ENCODE peak calls at places on chromosomes 7 and 10, in eight cellular contexts. D is foreskin keratinocyte; K is A549; J is Peyer's patch; Q is CD8-positive, alpha-beta memory T cell; N is OCI-LY7; A is esophagus squamous epithelium; I is IMR-90. C is an unnamed sample.

GRCh38 chr10:33302188-33302829 is 32.2 kb downstream of the NRP1 start:
- DNase-seq in N (no peak), A (no peak), J (no peak), D (no peak), Q (no peak), I (no peak), K (no peak), C (no peak)

GRCh38 chr10:109992485-109992884 is 15.3 kb upstream of the ADD3 start:
- DNase-seq in D (no peak), N (no peak), K (no peak), I (peak; percentile 86), A (no peak), Q (no peak), J (no peak), C (no peak)

GRCh38 chr7:80087051-80087767 is 47.4 kb upstream of the GNAI1 start:
- DNase-seq in N (no peak), Q (no peak), D (peak; percentile 32), K (no peak), I (peak; percentile 82), A (no peak), J (no peak), C (no peak)

GRCh38 chr7:116732788-116733709 is 61.1 kb downstream of the MET start:
- DNase-seq in A (no peak), N (no peak), D (no peak), K (no peak), J (no peak), Q (no peak), I (no peak), C (no peak)

GRCh38 chr7:130352335-130353074 is 7.9 kb downstream of the CPA5 start:
- DNase-seq in N (no peak), K (no peak), J (no peak), A (no peak), D (peak; percentile 59), I (peak; percentile 75), Q (no peak), C (no peak)

GRCh38 chr10:35442592-35442991 is 106.3 kb downstream of the CCNY start:
- DNase-seq in D (no peak), J (no peak), I (no peak), N (no peak), A (no peak), Q (no peak), K (no peak), C (no peak)

GRCh38 chr7:29123611-29124190 is 22.6 kb downstream of the CPVL start:
- DNase-seq in A (no peak), J (no peak), Q (no peak), I (no peak), N (no peak), D (no peak), K (no peak), C (no peak)

GRCh38 chr10:15120523-15120922 is 23.4 kb downstream of the RPP38 start:
- DNase-seq in J (no peak), N (no peak), D (peak; percentile 70), A (no peak), I (peak; percentile 79), Q (no peak), K (no peak), C (no peak)

GRCh38 chr7:27808626-27809025 is 68.7 kb downstream of the TAX1BP1 start:
- DNase-seq in Q (no peak), A (no peak), I (peak; percentile 80), D (peak; percentile 27), N (no peak), J (no peak), K (no peak), C (no peak)

GRCh38 chr10:13718820-13719219 is 132.1 kb downstream of the PRPF18 start:
- DNase-seq in D (no peak), K (no peak), J (no peak), Q (no peak), I (no peak), A (no peak), N (no peak), C (no peak)

GRCh38 chr7:911791-912480 is 35.6 kb downstream of the GET4 start:
- DNase-seq in K (no peak), I (no peak), N (no peak), Q (no peak), A (no peak), J (no peak), D (no peak), C (no peak)

GRCh38 chr10:118629211-118629610 is 33.8 kb upstream of the PRLHR start:
- DNase-seq in A (no peak), J (no peak), Q (no peak), D (no peak), K (no peak), I (no peak), N (no peak), C (no peak)

GRCh38 chr10:1779796-1780195 is 42.5 kb upstream of the ADARB2 start:
- DNase-seq in N (no peak), J (no peak), Q (no peak), D (no peak), I (no peak), K (no peak), A (no peak), C (no peak)

GRCh38 chr10:69385454-69386350 is 31.0 kb downstream of the TACR2 start:
- DNase-seq in D (peak; percentile 86), J (no peak), K (no peak), I (no peak), N (no peak), A (no peak), Q (no peak), C (no peak)

GRCh38 chr10:98519936-98520335 is 73.2 kb upstream of the HPS1 start:
- DNase-seq in K (no peak), Q (no peak), D (no peak), N (no peak), I (no peak), A (no peak), J (no peak), C (no peak)

GRCh38 chr10:112175409-112175808 is 8.2 kb downstream of the GPAM start:
- DNase-seq in I (no peak), A (no peak), K (no peak), J (peak; percentile 69), N (no peak), D (no peak), Q (no peak), C (no peak)

GRCh38 chr10:59672150-59672875 is 37.3 kb downstream of the SLC16A9 start:
- DNase-seq in Q (no peak), D (no peak), I (no peak), N (peak; percentile 5), A (no peak), J (no peak), K (no peak), C (no peak)

DNA sequence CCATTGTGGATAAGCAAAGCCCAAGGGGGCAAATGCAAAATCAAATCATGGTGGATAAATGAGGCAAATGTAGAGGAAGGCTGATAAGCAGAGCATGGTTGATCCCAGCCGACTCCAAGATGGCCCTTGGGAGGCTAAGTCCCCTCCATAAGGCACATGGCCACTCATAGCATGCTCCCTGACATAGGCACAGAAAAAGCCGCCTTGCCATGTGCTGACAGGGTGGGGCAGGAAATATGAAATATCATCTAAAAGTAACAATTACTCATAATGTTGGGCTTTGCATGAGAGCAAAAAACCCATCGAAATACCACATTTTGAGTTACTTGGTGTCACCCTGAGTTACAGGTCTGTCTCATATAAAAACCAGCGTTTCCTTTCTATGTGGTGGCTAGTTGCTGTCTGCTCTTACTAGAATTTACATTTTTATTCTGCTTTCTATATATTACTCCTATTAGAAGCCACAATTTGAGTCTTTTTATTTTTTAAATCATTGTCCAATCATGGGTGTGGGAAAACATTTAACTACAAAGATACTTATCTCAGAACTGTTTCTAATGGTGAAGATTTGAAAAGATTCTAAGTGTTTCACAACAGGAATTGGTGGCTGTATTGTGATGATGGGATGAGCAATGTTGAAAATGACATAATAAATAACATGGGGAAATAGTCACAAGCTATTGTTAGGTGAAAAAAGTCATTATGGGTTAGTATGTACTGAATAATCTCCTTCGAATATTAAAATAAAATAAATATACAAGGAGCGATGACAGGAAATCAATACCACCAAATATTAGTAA is 102.7 kb downstream of the CUBN start:
- DNase-seq in I (peak; percentile 32), J (no peak), Q (peak; percentile 86), D (peak; percentile 78), N (no peak), A (no peak), K (no peak), C (no peak)
- H3K27ac ChIP-seq in I (peak overlapping the region; percentile 30), J (no peak overlapping the region), Q (peak overlapping the region; percentile 77), D (peak overlapping the region; percentile 90), N (no peak overlapping the region), A (no peak overlapping the region), K (no peak overlapping the region), C (peak overlapping the region; percentile 53)

GRCh38 chr10:122139226-122139625 is 131.9 kb upstream of the BTBD16 start:
- DNase-seq in Q (no peak), D (no peak), I (no peak), N (no peak), A (no peak), K (no peak), J (no peak), C (no peak)
- H3K27ac ChIP-seq in Q (no peak overlapping the region), D (no peak overlapping the region), I (no peak overlapping the region), N (no peak overlapping the region), A (peak overlapping the region; percentile 89), K (peak overlapping the region; percentile 88), J (no peak overlapping the region), C (peak overlapping the region; percentile 17)

DNA sequence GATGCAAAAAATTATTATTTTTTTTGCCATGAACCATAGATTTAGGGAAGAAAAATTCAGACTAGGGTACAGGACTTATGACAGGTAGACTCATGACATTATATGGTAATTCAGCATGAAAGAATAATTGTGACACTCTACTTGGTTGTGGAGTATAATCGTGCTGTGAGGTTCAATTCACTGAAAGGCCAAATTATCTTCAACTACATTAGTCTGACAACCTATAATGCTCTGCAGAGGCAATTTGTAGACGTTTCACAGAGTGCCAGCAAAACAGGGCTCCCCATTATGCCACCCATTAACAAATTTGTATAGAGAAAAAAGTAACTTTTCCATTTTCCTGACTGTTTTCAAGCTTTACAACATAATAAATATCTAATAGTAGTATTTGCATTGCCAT is 292.6 kb downstream of the LRMDA start:
- DNase-seq in Q (no peak), N (no peak), I (no peak), A (no peak), J (no peak), K (no peak), D (no peak), C (no peak)
- H3K27ac ChIP-seq in Q (no peak overlapping the region), N (no peak overlapping the region), I (no peak overlapping the region), A (no peak overlapping the region), J (no peak overlapping the region), K (no peak overlapping the region), D (no peak overlapping the region), C (no peak overlapping the region)

GRCh38 chr10:17125316-17125715 is 4.3 kb downstream of the CUBN start:
- DNase-seq in K (no peak), D (no peak), J (no peak), N (no peak), I (no peak), Q (no peak), A (no peak), C (no peak)

GRCh38 chr10:17134737-17135260 is 5.2 kb upstream of the CUBN start:
- DNase-seq in N (no peak), Q (no peak), J (no peak), D (no peak), I (no peak), K (no peak), A (no peak), C (no peak)

GRCh38 chr10:17128261-17128660 is 1.4 kb downstream of the CUBN start:
- DNase-seq in J (no peak), D (no peak), Q (no peak), K (no peak), I (no peak), A (no peak), N (no peak), C (no peak)

GRCh38 chr10:17126327-17126726 is 3.3 kb downstream of the CUBN start:
- DNase-seq in N (no peak), D (no peak), I (no peak), A (no peak), Q (no peak), J (no peak), K (no peak), C (no peak)

GRCh38 chr10:17129711-17130110 is at the start of gene CUBN:
- DNase-seq in N (no peak), A (no peak), D (no peak), I (no peak), Q (no peak), J (no peak), K (no peak), C (no peak)
- H3K27ac ChIP-seq in N (no peak within 1 kb of the TSS), A (no peak within 1 kb of the TSS), D (no peak within 1 kb of the TSS), I (no peak within 1 kb of the TSS), Q (no peak within 1 kb of the TSS), J (no peak within 1 kb of the TSS), K (no peak within 1 kb of the TSS), C (no peak within 1 kb of the TSS)

C was measured in upper lobe of right lung.